ENCODE peak calls at places on chromosomes 12 and 14, in four cellular contexts. One of them, this sample, is unnamed.

GRCh38 chr12:94792690-94793089 is 142.3 kb upstream of the TMCC3 start:
- DNase-seq in activated T-cell treated with anti-CD3 and anti-CD28 coated beads, Interleukin-2, amount 50 U/mL, for 4 hours: no peak
- DNase-seq in HFF-Myc: no peak
- DNase-seq in foreskin fibroblast: no peak
- DNase-seq in this sample: no peak

GRCh38 chr14:54568821-54569591 is 2.1 kb downstream of the SAMD4A start:
- DNase-seq in activated T-cell treated with anti-CD3 and anti-CD28 coated beads, Interleukin-2, amount 50 U/mL, for 4 hours: no peak
- DNase-seq in HFF-Myc: no peak
- DNase-seq in foreskin fibroblast: no peak
- DNase-seq in this sample: peak; percentile 77

GRCh38 chr14:67704484-67705089 is 2.9 kb downstream of the RDH12 start:
- DNase-seq in activated T-cell treated with anti-CD3 and anti-CD28 coated beads, Interleukin-2, amount 50 U/mL, for 4 hours: no peak
- DNase-seq in HFF-Myc: peak; percentile 29
- DNase-seq in foreskin fibroblast: peak; percentile 32
- DNase-seq in this sample: peak; percentile 65

GRCh38 chr12:100208834-100209233 is 8.2 kb downstream of the ACTR6 start:
- DNase-seq in activated T-cell treated with anti-CD3 and anti-CD28 coated beads, Interleukin-2, amount 50 U/mL, for 4 hours: no peak
- DNase-seq in HFF-Myc: no peak
- DNase-seq in foreskin fibroblast: no peak
- DNase-seq in this sample: no peak

GRCh38 chr14:53032161-53032803 is 81.4 kb upstream of the FERMT2 start:
- DNase-seq in activated T-cell treated with anti-CD3 and anti-CD28 coated beads, Interleukin-2, amount 50 U/mL, for 4 hours: no peak
- DNase-seq in HFF-Myc: peak; percentile 67
- DNase-seq in foreskin fibroblast: peak; percentile 85
- DNase-seq in this sample: peak; percentile 92

GRCh38 chr14:95431199-95432145 is 85.0 kb downstream of the SYNE3 start:
- DNase-seq in activated T-cell treated with anti-CD3 and anti-CD28 coated beads, Interleukin-2, amount 50 U/mL, for 4 hours: no peak
- DNase-seq in HFF-Myc: no peak
- DNase-seq in foreskin fibroblast: no peak
- DNase-seq in this sample: peak; percentile 50

GRCh38 chr14:26123459-26123858 is 474.4 kb downstream of the NOVA1 start:
- DNase-seq in activated T-cell treated with anti-CD3 and anti-CD28 coated beads, Interleukin-2, amount 50 U/mL, for 4 hours: no peak
- DNase-seq in HFF-Myc: no peak
- DNase-seq in foreskin fibroblast: no peak
- DNase-seq in this sample: no peak

GRCh38 chr12:50187084-50187900 is 20.1 kb upstream of the CERS5 start:
- DNase-seq in activated T-cell treated with anti-CD3 and anti-CD28 coated beads, Interleukin-2, amount 50 U/mL, for 4 hours: no peak
- DNase-seq in HFF-Myc: no peak
- DNase-seq in foreskin fibroblast: peak; percentile 51
- DNase-seq in this sample: peak; percentile 90

GRCh38 chr14:53807580-53807979 is 149.0 kb downstream of the BMP4 start:
- DNase-seq in activated T-cell treated with anti-CD3 and anti-CD28 coated beads, Interleukin-2, amount 50 U/mL, for 4 hours: no peak
- DNase-seq in HFF-Myc: no peak
- DNase-seq in foreskin fibroblast: no peak
- DNase-seq in this sample: no peak

GRCh38 chr12:17108877-17109520 is 503.0 kb upstream of the LMO3 start:
- DNase-seq in activated T-cell treated with anti-CD3 and anti-CD28 coated beads, Interleukin-2, amount 50 U/mL, for 4 hours: no peak
- DNase-seq in HFF-Myc: no peak
- DNase-seq in foreskin fibroblast: no peak
- DNase-seq in this sample: no peak

GRCh38 chr14:23555533-23555881 is 564 bp upstream of the THTPA start:
- DNase-seq in activated T-cell treated with anti-CD3 and anti-CD28 coated beads, Interleukin-2, amount 50 U/mL, for 4 hours: no peak
- DNase-seq in HFF-Myc: no peak
- DNase-seq in foreskin fibroblast: no peak
- DNase-seq in this sample: no peak

GRCh38 chr12:110370732-110371141 is 32.8 kb downstream of the ANAPC7 start:
- DNase-seq in activated T-cell treated with anti-CD3 and anti-CD28 coated beads, Interleukin-2, amount 50 U/mL, for 4 hours: no peak
- DNase-seq in HFF-Myc: no peak
- DNase-seq in foreskin fibroblast: no peak
- DNase-seq in this sample: no peak

GRCh38 chr12:29396774-29397173 is 15.8 kb upstream of the ERGIC2 start:
- DNase-seq in activated T-cell treated with anti-CD3 and anti-CD28 coated beads, Interleukin-2, amount 50 U/mL, for 4 hours: no peak
- DNase-seq in HFF-Myc: no peak
- DNase-seq in foreskin fibroblast: no peak
- DNase-seq in this sample: peak; percentile 41

GRCh38 chr14:104586832-104587620 is 7.5 kb downstream of the C14orf180 start:
- DNase-seq in activated T-cell treated with anti-CD3 and anti-CD28 coated beads, Interleukin-2, amount 50 U/mL, for 4 hours: no peak
- DNase-seq in HFF-Myc: no peak
- DNase-seq in foreskin fibroblast: peak; percentile 14
- DNase-seq in this sample: peak; percentile 39

GRCh38 chr14:70641548-70642312 is at the start of gene TTC9:
- DNase-seq in activated T-cell treated with anti-CD3 and anti-CD28 coated beads, Interleukin-2, amount 50 U/mL, for 4 hours: no peak
- DNase-seq in HFF-Myc: no peak
- DNase-seq in foreskin fibroblast: no peak
- DNase-seq in this sample: peak; percentile 37

GRCh38 chr12:109304485-109304884 is 4.6 kb downstream of the FOXN4 start:
- DNase-seq in activated T-cell treated with anti-CD3 and anti-CD28 coated beads, Interleukin-2, amount 50 U/mL, for 4 hours: no peak
- DNase-seq in HFF-Myc: no peak
- DNase-seq in foreskin fibroblast: no peak
- DNase-seq in this sample: no peak

GRCh38 chr14:99986416-99986815 is 78.8 kb upstream of the EVL start:
- DNase-seq in activated T-cell treated with anti-CD3 and anti-CD28 coated beads, Interleukin-2, amount 50 U/mL, for 4 hours: no peak
- DNase-seq in HFF-Myc: peak; percentile 68
- DNase-seq in foreskin fibroblast: peak; percentile 87
- DNase-seq in this sample: peak; percentile 87

GRCh38 chr14:33564774-33565630 is 385.9 kb downstream of the EGLN3 start:
- DNase-seq in activated T-cell treated with anti-CD3 and anti-CD28 coated beads, Interleukin-2, amount 50 U/mL, for 4 hours: no peak
- DNase-seq in HFF-Myc: no peak
- DNase-seq in foreskin fibroblast: no peak
- DNase-seq in this sample: peak; percentile 58

GRCh38 chr12:66242261-66242760 is 53.3 kb downstream of the IRAK3 start:
- DNase-seq in activated T-cell treated with anti-CD3 and anti-CD28 coated beads, Interleukin-2, amount 50 U/mL, for 4 hours: no peak
- DNase-seq in HFF-Myc: no peak
- DNase-seq in foreskin fibroblast: no peak
- DNase-seq in this sample: no peak